ENCODE peak calls at places on chromosomes 7 and 10, in nine cellular contexts. One of them, this sample, is unnamed.

GRCh38 chr7:65448824-65449504 is 75.3 kb downstream of the ZNF92 start:
- DNase-seq in progenitor cell of endocrine pancreas: no peak
- DNase-seq in activated T-helper 1 cell treated with anti-CD3 and anti-CD28 coated beads, Interleukin-2, amount 50 U/mL, for 16 hours: no peak
- DNase-seq in colonic mucosa: no peak
- DNase-seq in stimulated activated CD4-positive, alpha-beta T cell treated with anti-CD3 and anti-CD28 coated beads, TNF-alpha, amount 100 ng/mL, for 4 hours: no peak
- DNase-seq in GM12865: no peak
- DNase-seq in nephron progenitor cell: no peak
- DNase-seq in Panc1: no peak
- DNase-seq in AG08395: peak
- DNase-seq in this sample: no peak

GRCh38 chr7:20449146-20449648 is 118.5 kb downstream of the ITGB8 start:
- DNase-seq in AG08395: no peak
- DNase-seq in stimulated activated CD4-positive, alpha-beta T cell treated with anti-CD3 and anti-CD28 coated beads, TNF-alpha, amount 100 ng/mL, for 4 hours: no peak
- DNase-seq in progenitor cell of endocrine pancreas: no peak
- DNase-seq in Panc1: no peak
- DNase-seq in activated T-helper 1 cell treated with anti-CD3 and anti-CD28 coated beads, Interleukin-2, amount 50 U/mL, for 16 hours: no peak
- DNase-seq in colonic mucosa: no peak
- DNase-seq in nephron progenitor cell: no peak
- DNase-seq in GM12865: no peak
- DNase-seq in this sample: no peak

GRCh38 chr10:75773139-75773801 is 341.8 kb downstream of the LRMDA start:
- DNase-seq in Panc1: no peak
- DNase-seq in activated T-helper 1 cell treated with anti-CD3 and anti-CD28 coated beads, Interleukin-2, amount 50 U/mL, for 16 hours: no peak
- DNase-seq in stimulated activated CD4-positive, alpha-beta T cell treated with anti-CD3 and anti-CD28 coated beads, TNF-alpha, amount 100 ng/mL, for 4 hours: no peak
- DNase-seq in GM12865: no peak
- DNase-seq in progenitor cell of endocrine pancreas: no peak
- DNase-seq in nephron progenitor cell: no peak
- DNase-seq in AG08395: no peak
- DNase-seq in colonic mucosa: no peak
- DNase-seq in this sample: no peak

GRCh38 chr7:38374507-38374906 is 101.1 kb upstream of the TARP start:
- DNase-seq in GM12865: peak
- DNase-seq in nephron progenitor cell: peak
- DNase-seq in colonic mucosa: no peak
- DNase-seq in activated T-helper 1 cell treated with anti-CD3 and anti-CD28 coated beads, Interleukin-2, amount 50 U/mL, for 16 hours: no peak
- DNase-seq in AG08395: peak
- DNase-seq in Panc1: no peak
- DNase-seq in progenitor cell of endocrine pancreas: no peak
- DNase-seq in stimulated activated CD4-positive, alpha-beta T cell treated with anti-CD3 and anti-CD28 coated beads, TNF-alpha, amount 100 ng/mL, for 4 hours: peak
- DNase-seq in this sample: peak

GRCh38 chr7:42886129-42886528 is 25.7 kb downstream of the C7orf25 start:
- DNase-seq in Panc1: no peak
- DNase-seq in GM12865: no peak
- DNase-seq in progenitor cell of endocrine pancreas: no peak
- DNase-seq in nephron progenitor cell: no peak
- DNase-seq in stimulated activated CD4-positive, alpha-beta T cell treated with anti-CD3 and anti-CD28 coated beads, TNF-alpha, amount 100 ng/mL, for 4 hours: no peak
- DNase-seq in colonic mucosa: no peak
- DNase-seq in activated T-helper 1 cell treated with anti-CD3 and anti-CD28 coated beads, Interleukin-2, amount 50 U/mL, for 16 hours: no peak
- DNase-seq in AG08395: peak
- DNase-seq in this sample: no peak

GRCh38 chr7:48389977-48390376 is 218.7 kb downstream of the ABCA13 start:
- DNase-seq in progenitor cell of endocrine pancreas: no peak
- DNase-seq in colonic mucosa: no peak
- DNase-seq in GM12865: peak
- DNase-seq in Panc1: peak
- DNase-seq in activated T-helper 1 cell treated with anti-CD3 and anti-CD28 coated beads, Interleukin-2, amount 50 U/mL, for 16 hours: no peak
- DNase-seq in stimulated activated CD4-positive, alpha-beta T cell treated with anti-CD3 and anti-CD28 coated beads, TNF-alpha, amount 100 ng/mL, for 4 hours: no peak
- DNase-seq in AG08395: no peak
- DNase-seq in nephron progenitor cell: no peak
- DNase-seq in this sample: no peak

GRCh38 chr10:133326745-133327650 is 9.7 kb downstream of the CALY start:
- DNase-seq in colonic mucosa: no peak
- DNase-seq in stimulated activated CD4-positive, alpha-beta T cell treated with anti-CD3 and anti-CD28 coated beads, TNF-alpha, amount 100 ng/mL, for 4 hours: no peak
- DNase-seq in GM12865: no peak
- DNase-seq in Panc1: no peak
- DNase-seq in activated T-helper 1 cell treated with anti-CD3 and anti-CD28 coated beads, Interleukin-2, amount 50 U/mL, for 16 hours: no peak
- DNase-seq in progenitor cell of endocrine pancreas: no peak
- DNase-seq in AG08395: no peak
- DNase-seq in nephron progenitor cell: no peak
- DNase-seq in this sample: no peak

GRCh38 chr7:33814400-33814799 is 90.9 kb upstream of the BMPER start:
- DNase-seq in stimulated activated CD4-positive, alpha-beta T cell treated with anti-CD3 and anti-CD28 coated beads, TNF-alpha, amount 100 ng/mL, for 4 hours: no peak
- DNase-seq in activated T-helper 1 cell treated with anti-CD3 and anti-CD28 coated beads, Interleukin-2, amount 50 U/mL, for 16 hours: no peak
- DNase-seq in GM12865: no peak
- DNase-seq in nephron progenitor cell: no peak
- DNase-seq in progenitor cell of endocrine pancreas: no peak
- DNase-seq in colonic mucosa: no peak
- DNase-seq in Panc1: no peak
- DNase-seq in AG08395: no peak
- DNase-seq in this sample: no peak

GRCh38 chr7:112140600-112140999 is 65.6 kb downstream of the DOCK4 start:
- DNase-seq in nephron progenitor cell: no peak
- DNase-seq in GM12865: no peak
- DNase-seq in colonic mucosa: no peak
- DNase-seq in progenitor cell of endocrine pancreas: no peak
- DNase-seq in activated T-helper 1 cell treated with anti-CD3 and anti-CD28 coated beads, Interleukin-2, amount 50 U/mL, for 16 hours: no peak
- DNase-seq in Panc1: no peak
- DNase-seq in stimulated activated CD4-positive, alpha-beta T cell treated with anti-CD3 and anti-CD28 coated beads, TNF-alpha, amount 100 ng/mL, for 4 hours: no peak
- DNase-seq in AG08395: no peak
- DNase-seq in this sample: no peak

This sample was measured in naive thymus-derived CD4-positive, alpha-beta T cell.